ENCODE peak calls at places on chromosomes 2 and 18, in nine cellular contexts. Y is posterior cingulate gyrus; S is sigmoid colon; T is effector memory CD4-positive, alpha-beta T cell; W is hypothalamus; M is fibroblast of lung; U is A549; F is H9; D is endodermal cell. V is an unnamed sample.

GRCh38 chr2:100070078-100070477 is 72.3 kb downstream of the AFF3 start:
- DNase-seq in Y (no peak), S (no peak), T (no peak), W (no peak), M (peak), U (no peak), F (no peak), D (no peak), V (no peak)

GRCh38 chr2:174013310-174013751 is 48.2 kb upstream of the SP3 start:
- DNase-seq in Y (no peak), S (peak), T (no peak), W (peak), M (peak), U (no peak), F (peak), D (no peak), V (no peak)

GRCh38 chr2:127695491-127696472 is 5.5 kb upstream of the SFT2D3 start:
- DNase-seq in Y (peak), S (peak), T (no peak), W (peak), M (peak), U (peak), F (peak), D (peak), V (peak)

GRCh38 chr18:6878881-6879280 is 149.4 kb downstream of the ARHGAP28 start:
- DNase-seq in Y (no peak), S (no peak), T (no peak), W (no peak), M (peak), U (no peak), F (no peak), D (peak), V (no peak)

GRCh38 chr18:13235326-13235937 is 16.9 kb downstream of the LDLRAD4 start:
- DNase-seq in Y (no peak), S (no peak), T (no peak), W (no peak), M (no peak), U (no peak), F (no peak), D (peak), V (peak)

GRCh38 chr2:7530001-7530400 is 612.8 kb downstream of the RNF144A start:
- DNase-seq in Y (no peak), S (no peak), T (no peak), W (no peak), M (no peak), U (no peak), F (no peak), D (no peak), V (no peak)

GRCh38 chr18:33746261-33746660 is 168.2 kb downstream of the ASXL3 start:
- DNase-seq in Y (no peak), S (no peak), T (no peak), W (no peak), M (no peak), U (no peak), F (no peak), D (no peak), V (no peak)

GRCh38 chr18:71666481-71666880 is 877.7 kb downstream of the CBLN2 start:
- DNase-seq in Y (no peak), S (no peak), T (no peak), W (no peak), M (no peak), U (no peak), F (no peak), D (no peak), V (no peak)

GRCh38 chr2:75574106-75574505 is 13.4 kb upstream of the EVA1A start:
- DNase-seq in Y (no peak), S (no peak), T (no peak), W (no peak), M (no peak), U (peak), F (no peak), D (no peak), V (no peak)

GRCh38 chr18:13216732-13217465 is 1.7 kb upstream of the LDLRAD4 start:
- DNase-seq in Y (no peak), S (peak), T (no peak), W (peak), M (no peak), U (no peak), F (no peak), D (peak), V (no peak)

GRCh38 chr2:204072443-204073324 is 136.1 kb downstream of the ICOS start:
- DNase-seq in Y (no peak), S (no peak), T (no peak), W (no peak), M (no peak), U (peak), F (peak), D (peak), V (peak)

GRCh38 chr2:151526572-151527090 is 116.9 kb downstream of the RIF1 start:
- DNase-seq in Y (no peak), S (no peak), T (no peak), W (no peak), M (no peak), U (no peak), F (no peak), D (no peak), V (no peak)

GRCh38 chr2:230202430-230203109 is 17.2 kb downstream of the SP110 start:
- DNase-seq in Y (no peak), S (no peak), T (no peak), W (no peak), M (no peak), U (no peak), F (no peak), D (no peak), V (no peak)

GRCh38 chr2:62189196-62189595 is 6.7 kb upstream of the B3GNT2 start:
- DNase-seq in Y (no peak), S (no peak), T (no peak), W (no peak), M (no peak), U (no peak), F (no peak), D (no peak), V (no peak)

GRCh38 chr18:55811964-55812363 is 224.0 kb upstream of the TCF4 start:
- DNase-seq in Y (no peak), S (no peak), T (no peak), W (no peak), M (no peak), U (no peak), F (no peak), D (no peak), V (no peak)

GRCh38 chr18:59271606-59272220 is 1.5 kb downstream of the RAX start:
- DNase-seq in Y (no peak), S (no peak), T (no peak), W (no peak), M (no peak), U (no peak), F (no peak), D (no peak), V (no peak)

GRCh38 chr2:60998628-60999545 is 18.6 kb upstream of the PEX13 start:
- DNase-seq in Y (no peak), S (no peak), T (no peak), W (no peak), M (peak), U (peak), F (no peak), D (peak), V (peak)

GRCh38 chr18:2881088-2881487 is 34.3 kb downstream of the EMILIN2 start:
- DNase-seq in Y (no peak), S (no peak), T (no peak), W (no peak), M (peak), U (no peak), F (no peak), D (no peak), V (no peak)

GRCh38 chr2:181178823-181179412 is 198.5 kb downstream of the UBE2E3 start:
- DNase-seq in Y (no peak), S (no peak), T (no peak), W (no peak), M (no peak), U (peak), F (peak), D (peak), V (no peak)

GRCh38 chr2:15867194-15868171 is 72.9 kb upstream of the MYCN start:
- DNase-seq in Y (no peak), S (no peak), T (no peak), W (no peak), M (no peak), U (no peak), F (no peak), D (no peak), V (no peak)

GRCh38 chr18:53018791-53019190 is 678.8 kb downstream of the DCC start:
- DNase-seq in Y (no peak), S (no peak), T (no peak), W (no peak), M (no peak), U (no peak), F (no peak), D (no peak), V (no peak)